ENCODE peak calls at places on chromosomes 12 and 14, in seven cellular contexts. One of them, this sample, is unnamed.

GRCh38 chr14:76957224-76957881 is 71.2 kb downstream of the IRF2BPL start:
- DNase-seq in RCC 7860: peak
- DNase-seq in NCI-H82: peak
- DNase-seq in pancreas: no peak
- DNase-seq in HL-60: no peak
- DNase-seq in cardiac fibroblast: no peak
- DNase-seq in activated CD8-positive, alpha-beta T cell treated with anti-CD3 and anti-CD28 coated beads, Interleukin-2, amount 10 ng/mL, durations not matched to agents 7 days and 5 days: no peak
- DNase-seq in this sample: no peak

GRCh38 chr12:102539651-102540553 is 59.5 kb upstream of the IGF1 start:
- DNase-seq in HL-60: no peak
- DNase-seq in cardiac fibroblast: peak
- DNase-seq in activated CD8-positive, alpha-beta T cell treated with anti-CD3 and anti-CD28 coated beads, Interleukin-2, amount 10 ng/mL, durations not matched to agents 7 days and 5 days: no peak
- DNase-seq in RCC 7860: peak
- DNase-seq in NCI-H82: peak
- DNase-seq in pancreas: no peak
- DNase-seq in this sample: peak

GRCh38 chr12:113359939-113360748 is 1.8 kb downstream of the PLBD2 start:
- DNase-seq in activated CD8-positive, alpha-beta T cell treated with anti-CD3 and anti-CD28 coated beads, Interleukin-2, amount 10 ng/mL, durations not matched to agents 7 days and 5 days: no peak
- DNase-seq in RCC 7860: no peak
- DNase-seq in HL-60: no peak
- DNase-seq in NCI-H82: no peak
- DNase-seq in pancreas: no peak
- DNase-seq in cardiac fibroblast: peak
- DNase-seq in this sample: peak

GRCh38 chr14:52455291-52456088 is 96.8 kb downstream of the TXNDC16 start:
- DNase-seq in NCI-H82: no peak
- DNase-seq in activated CD8-positive, alpha-beta T cell treated with anti-CD3 and anti-CD28 coated beads, Interleukin-2, amount 10 ng/mL, durations not matched to agents 7 days and 5 days: no peak
- DNase-seq in pancreas: no peak
- DNase-seq in RCC 7860: peak
- DNase-seq in cardiac fibroblast: peak
- DNase-seq in HL-60: no peak
- DNase-seq in this sample: peak

GRCh38 chr14:95527392-95528002 is 7.4 kb upstream of the GLRX5 start:
- DNase-seq in cardiac fibroblast: peak
- DNase-seq in pancreas: no peak
- DNase-seq in activated CD8-positive, alpha-beta T cell treated with anti-CD3 and anti-CD28 coated beads, Interleukin-2, amount 10 ng/mL, durations not matched to agents 7 days and 5 days: peak
- DNase-seq in RCC 7860: no peak
- DNase-seq in HL-60: peak
- DNase-seq in NCI-H82: peak
- DNase-seq in this sample: peak

GRCh38 chr12:69513297-69513696 is 43.1 kb downstream of the FRS2 start:
- DNase-seq in RCC 7860: peak
- DNase-seq in activated CD8-positive, alpha-beta T cell treated with anti-CD3 and anti-CD28 coated beads, Interleukin-2, amount 10 ng/mL, durations not matched to agents 7 days and 5 days: no peak
- DNase-seq in HL-60: no peak
- DNase-seq in pancreas: no peak
- DNase-seq in NCI-H82: no peak
- DNase-seq in cardiac fibroblast: no peak
- DNase-seq in this sample: no peak

GRCh38 chr14:105366386-105367074 is 31.8 kb upstream of the TEX22 start:
- DNase-seq in activated CD8-positive, alpha-beta T cell treated with anti-CD3 and anti-CD28 coated beads, Interleukin-2, amount 10 ng/mL, durations not matched to agents 7 days and 5 days: no peak
- DNase-seq in pancreas: no peak
- DNase-seq in NCI-H82: no peak
- DNase-seq in HL-60: no peak
- DNase-seq in RCC 7860: no peak
- DNase-seq in cardiac fibroblast: no peak
- DNase-seq in this sample: no peak

GRCh38 chr14:35480119-35480769 is 53.7 kb upstream of the INSM2 start:
- DNase-seq in activated CD8-positive, alpha-beta T cell treated with anti-CD3 and anti-CD28 coated beads, Interleukin-2, amount 10 ng/mL, durations not matched to agents 7 days and 5 days: no peak
- DNase-seq in cardiac fibroblast: no peak
- DNase-seq in NCI-H82: no peak
- DNase-seq in pancreas: no peak
- DNase-seq in HL-60: no peak
- DNase-seq in RCC 7860: no peak
- DNase-seq in this sample: no peak

GRCh38 chr12:10749700-10750384 is 26.7 kb upstream of the YBX3 start:
- DNase-seq in RCC 7860: peak
- DNase-seq in HL-60: peak
- DNase-seq in activated CD8-positive, alpha-beta T cell treated with anti-CD3 and anti-CD28 coated beads, Interleukin-2, amount 10 ng/mL, durations not matched to agents 7 days and 5 days: peak
- DNase-seq in cardiac fibroblast: peak
- DNase-seq in NCI-H82: peak
- DNase-seq in pancreas: peak
- DNase-seq in this sample: peak

GRCh38 chr12:43937947-43938346 is 102.1 kb downstream of the TMEM117 start:
- DNase-seq in NCI-H82: peak
- DNase-seq in HL-60: no peak
- DNase-seq in RCC 7860: no peak
- DNase-seq in cardiac fibroblast: peak
- DNase-seq in activated CD8-positive, alpha-beta T cell treated with anti-CD3 and anti-CD28 coated beads, Interleukin-2, amount 10 ng/mL, durations not matched to agents 7 days and 5 days: no peak
- DNase-seq in pancreas: no peak
- DNase-seq in this sample: peak

GRCh38 chr14:99728981-99729451 is 44.9 kb downstream of the CYP46A1 start:
- DNase-seq in pancreas: peak
- DNase-seq in activated CD8-positive, alpha-beta T cell treated with anti-CD3 and anti-CD28 coated beads, Interleukin-2, amount 10 ng/mL, durations not matched to agents 7 days and 5 days: no peak
- DNase-seq in NCI-H82: no peak
- DNase-seq in HL-60: no peak
- DNase-seq in RCC 7860: no peak
- DNase-seq in cardiac fibroblast: no peak
- DNase-seq in this sample: no peak

This sample was measured in fibroblast of villous mesenchyme.